ENCODE peak calls at places on chromosomes 2 and 18, in seven cellular contexts. B is ovary; U is tibial artery; F is effector memory CD4-positive, alpha-beta T cell; P is right atrium auricular region; A is naive thymus-derived CD4-positive, alpha-beta T cell; X is CD8-positive, alpha-beta T cell. C is an unnamed sample.

GRCh38 chr2:224022474-224022873 is 16.6 kb downstream of the SERPINE2 start:
- DNase-seq in B (no peak), U (no peak), F (no peak), P (no peak), A (no peak), X (no peak), C (no peak)

GRCh38 chr18:42131044-42131939 is 176.3 kb downstream of the PIK3C3 start:
- DNase-seq in B (no peak), U (no peak), F (no peak), P (no peak), A (no peak), X (no peak), C (no peak)

GRCh38 chr18:69401475-69402218 is 959 bp downstream of the DOK6 start:
- DNase-seq in B (peak; percentile 15), U (no peak), F (no peak), P (no peak), A (no peak), X (no peak), C (no peak)

GRCh38 chr18:68840554-68841263 is 42.8 kb downstream of the CCDC102B start:
- DNase-seq in B (no peak), U (no peak), F (no peak), P (no peak), A (no peak), X (no peak), C (no peak)

GRCh38 chr2:235551965-235552364 is 58.1 kb downstream of the AGAP1 start:
- DNase-seq in B (no peak), U (no peak), F (no peak), P (peak; percentile 61), A (no peak), X (no peak), C (no peak)

GRCh38 chr18:27017901-27018500 is 152.5 kb upstream of the AQP4 start:
- DNase-seq in B (no peak), U (no peak), F (no peak), P (no peak), A (no peak), X (no peak), C (no peak)

GRCh38 chr2:33207336-33207735 is 260.6 kb downstream of the LTBP1 start:
- DNase-seq in B (no peak), U (no peak), F (no peak), P (no peak), A (no peak), X (no peak), C (no peak)

GRCh38 chr2:213221962-213222361 is 62.3 kb upstream of the SPAG16 start:
- DNase-seq in B (no peak), U (no peak), F (no peak), P (no peak), A (no peak), X (no peak), C (no peak)

GRCh38 chr2:150127271-150127990 is 360.0 kb downstream of the RND3 start:
- DNase-seq in B (no peak), U (no peak), F (no peak), P (no peak), A (no peak), X (no peak), C (no peak)

GRCh38 chr2:204108301-204108700 is 171.7 kb downstream of the ICOS start:
- DNase-seq in B (no peak), U (no peak), F (peak; percentile 22), P (no peak), A (peak; percentile 50), X (peak; percentile 5), C (peak; percentile 54)

GRCh38 chr18:36622610-36623009 is 206.2 kb downstream of the TPGS2 start:
- DNase-seq in B (no peak), U (no peak), F (no peak), P (peak; percentile 42), A (no peak), X (no peak), C (no peak)

GRCh38 chr2:83196225-83196624 is 1262.9 kb downstream of the SUCLG1 start:
- DNase-seq in B (no peak), U (no peak), F (no peak), P (no peak), A (no peak), X (no peak), C (no peak)

GRCh38 chr2:239195318-239195871 is 205.4 kb downstream of the HDAC4 start:
- DNase-seq in B (peak; percentile 7), U (no peak), F (no peak), P (no peak), A (no peak), X (no peak), C (no peak)

GRCh38 chr2:108351889-108352288 is 25.9 kb upstream of the SULT1C4 start:
- DNase-seq in B (no peak), U (no peak), F (no peak), P (no peak), A (no peak), X (no peak), C (no peak)

GRCh38 chr2:166468124-166469024 is 25.7 kb downstream of the SCN7A start:
- DNase-seq in B (no peak), U (no peak), F (no peak), P (no peak), A (no peak), X (no peak), C (no peak)

GRCh38 chr2:118112771-118113334 is 24.6 kb downstream of the INSIG2 start:
- DNase-seq in B (no peak), U (no peak), F (no peak), P (no peak), A (no peak), X (no peak), C (no peak)

GRCh38 chr2:145095641-145096435 is 575.9 kb upstream of the ZEB2 start:
- DNase-seq in B (no peak), U (no peak), F (no peak), P (no peak), A (no peak), X (no peak), C (no peak)

GRCh38 chr18:23158058-23158457 is 22.8 kb downstream of the CABLES1 start:
- DNase-seq in B (no peak), U (no peak), F (no peak), P (no peak), A (no peak), X (no peak), C (no peak)

GRCh38 chr18:76803814-76804213 is 18.5 kb upstream of the ZNF236 start:
- DNase-seq in B (peak; percentile 69), U (peak; percentile 71), F (peak; percentile 35), P (peak; percentile 61), A (peak; percentile 64), X (peak; percentile 46), C (peak; percentile 73)

GRCh38 chr2:237150831-237151230 is 65.1 kb downstream of the COPS8 start:
- DNase-seq in B (no peak), U (no peak), F (no peak), P (no peak), A (no peak), X (no peak), C (no peak)

GRCh38 chr2:42236911-42237310 is 67.8 kb downstream of the EML4 start:
- DNase-seq in B (no peak), U (no peak), F (no peak), P (no peak), A (no peak), X (no peak), C (no peak)

GRCh38 chr2:31877008-31877407 is 133.8 kb downstream of the MEMO1 start:
- DNase-seq in B (no peak), U (no peak), F (no peak), P (no peak), A (no peak), X (no peak), C (no peak)

DNA sequence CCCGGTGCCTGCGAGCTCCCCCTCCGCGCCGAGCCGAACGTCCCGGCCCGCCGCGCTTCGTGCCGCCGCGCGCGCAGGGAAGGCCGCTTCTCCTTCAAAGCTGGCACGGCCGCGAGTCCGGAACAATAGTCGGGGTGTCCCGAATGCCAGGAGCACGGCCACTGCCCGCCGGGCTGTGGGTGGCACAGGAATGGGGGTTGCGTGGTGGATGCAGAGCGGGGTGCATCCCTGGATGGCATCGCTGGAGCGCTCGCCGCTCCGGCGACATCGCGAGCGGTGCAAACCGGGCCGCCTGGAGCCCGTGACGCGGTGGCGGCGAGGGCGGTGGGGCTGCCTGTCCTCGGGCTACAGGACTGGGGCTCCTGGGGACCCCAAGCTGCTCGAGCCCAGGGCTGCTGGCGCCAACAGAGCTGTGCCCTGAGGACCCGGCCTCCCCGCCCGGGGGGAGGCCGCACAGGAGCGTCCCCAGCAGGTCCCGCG is 1.1 kb upstream of the SATB2 start:
- DNase-seq in B (no peak), U (no peak), F (no peak), P (no peak), A (no peak), X (no peak), C (no peak)
- H3K27ac ChIP-seq in B (peak overlapping the region; percentile 44), U (peak overlapping the region; percentile 86), F (no peak overlapping the region), P (peak overlapping the region; percentile 71), A (peak overlapping the region; percentile 32), X (no peak overlapping the region), C (peak overlapping the region; percentile 47)

GRCh38 chr2:233061007-233061590 is 957 bp downstream of the INPP5D start:
- DNase-seq in B (no peak), U (peak; percentile 59), F (no peak), P (no peak), A (no peak), X (no peak), C (no peak)

GRCh38 chr2:233059547-233059796 is 670 bp upstream of the INPP5D start:
- DNase-seq in B (no peak), U (no peak), F (no peak), P (no peak), A (no peak), X (no peak), C (no peak)

GRCh38 chr2:233061591-233062446 is 1.7 kb downstream of the INPP5D start:
- DNase-seq in B (peak; percentile 32), U (peak; percentile 75), F (no peak), P (no peak), A (no peak), X (no peak), C (peak; percentile 20)

GRCh38 chr2:233059797-233060499 is at the start of gene INPP5D:
- DNase-seq in B (no peak), U (peak; percentile 67), F (peak; percentile 61), P (peak; percentile 73), A (peak; percentile 78), X (peak; percentile 40), C (peak; percentile 80)

GRCh38 chr2:233060500-233061006 is 411 bp downstream of the INPP5D start:
- DNase-seq in B (no peak), U (no peak), F (no peak), P (no peak), A (no peak), X (no peak), C (no peak)
- H3K27ac ChIP-seq in B (no peak overlapping the region), U (no peak overlapping the region), F (peak overlapping the region; percentile 85), P (peak overlapping the region; percentile 72), A (peak overlapping the region; percentile 85), X (peak overlapping the region; percentile 64), C (peak overlapping the region; percentile 80)

GRCh38 chr2:101781326-101781725 is 83.8 kb downstream of the MAP4K4 start:
- DNase-seq in B (no peak), U (no peak), F (no peak), P (no peak), A (no peak), X (no peak), C (no peak)
- H3K27ac ChIP-seq in B (no peak overlapping the region), U (no peak overlapping the region), F (no peak overlapping the region), P (no peak overlapping the region), A (no peak overlapping the region), X (no peak overlapping the region), C (no peak overlapping the region)

DNA sequence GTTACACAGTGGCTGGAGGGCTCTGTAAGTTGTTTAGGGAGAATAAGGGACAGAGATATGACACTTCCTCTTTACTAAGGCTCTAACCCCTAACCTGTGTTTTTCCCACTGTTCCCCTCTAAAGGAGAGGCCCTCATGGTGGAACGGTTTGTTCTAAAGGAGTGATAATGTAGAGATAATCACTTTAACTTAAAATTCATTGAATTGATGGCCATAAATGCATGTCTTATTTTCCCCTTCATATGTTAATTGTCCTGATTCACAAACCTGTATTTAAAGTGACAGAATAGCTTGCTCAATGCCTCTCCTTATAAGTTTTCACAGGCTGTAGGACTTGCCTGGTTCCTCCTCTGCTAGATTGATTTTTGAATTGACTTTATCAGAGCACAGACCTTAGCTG is at the start of gene SERPINB12:
- DNase-seq in B (no peak), U (no peak), F (no peak), P (no peak), A (no peak), X (no peak), C (no peak)
- H3K27ac ChIP-seq in B (no peak within 1 kb of the TSS), U (no peak within 1 kb of the TSS), F (no peak within 1 kb of the TSS), P (no peak within 1 kb of the TSS), A (no peak within 1 kb of the TSS), X (no peak within 1 kb of the TSS), C (no peak within 1 kb of the TSS)